ENCODE peak calls at places on chromosomes 7 and 10, in nine cellular contexts. K, P, Z, O, X, V, D, Q and J are unnamed samples. For H3K4me1, H3K9me3 and H3K36me3, the result is how much of the 10 kb centered on the place peaks cover.

GRCh38 chr10:3251172-3251571 is 78.6 kb upstream of the PITRM1 start:
- DNase-seq in V (no peak), O (no peak), Z (no peak), D (no peak), K (no peak), P (no peak), X (no peak), Q (no peak), J (no peak)

GRCh38 chr10:535051-535450 is 154.4 kb downstream of the DIP2C start:
- DNase-seq in P (no peak), X (no peak), O (no peak), Q (no peak), K (no peak), D (no peak), V (no peak), Z (no peak), J (no peak)

GRCh38 chr7:99184468-99185225 is 23.3 kb downstream of the KPNA7 start:
- DNase-seq in Q (no peak), X (no peak), V (no peak), K (no peak), D (no peak), P (no peak), Z (no peak), O (no peak), J (peak)

GRCh38 chr10:132698761-132699391 is 87.1 kb downstream of the NKX6-2 start:
- DNase-seq in V (peak), P (no peak), D (peak), O (no peak), X (no peak), K (no peak), Z (no peak), Q (no peak), J (no peak)

GRCh38 chr10:96017227-96017687 is 26.1 kb upstream of the CCNJ start:
- DNase-seq in Z (peak), O (peak), V (no peak), D (no peak), Q (no peak), K (peak), X (peak), P (peak), J (no peak)

GRCh38 chr10:113619401-113619800 is 44.4 kb downstream of the NRAP start:
- DNase-seq in V (no peak), Q (no peak), O (no peak), P (peak), Z (no peak), X (no peak), K (no peak), D (no peak), J (no peak)

GRCh38 chr7:150897502-150898474 is 45.5 kb downstream of the AOC1 start:
- DNase-seq in X (no peak), P (no peak), V (no peak), O (no peak), K (no peak), D (no peak), Z (no peak), Q (no peak), J (no peak)

GRCh38 chr10:119335671-119336353 is 128.4 kb downstream of the GRK5 start:
- DNase-seq in Z (peak), P (no peak), D (no peak), X (no peak), K (no peak), O (peak), V (no peak), Q (no peak), J (no peak)

GRCh38 chr7:26180792-26181198 is 19.8 kb downstream of the HNRNPA2B1 start:
- DNase-seq in K (no peak), V (no peak), Z (peak), X (no peak), D (no peak), Q (no peak), P (peak), O (no peak), J (no peak)

GRCh38 chr10:43231523-43232078 is 35.3 kb downstream of the RASGEF1A start:
- DNase-seq in P (no peak), O (no peak), D (peak), K (peak), Q (no peak), Z (no peak), X (no peak), V (peak), J (no peak)

GRCh38 chr10:70458329-70459060 is 17.0 kb upstream of the NODAL start:
- DNase-seq in V (peak), Z (peak), X (peak), K (no peak), Q (peak), D (peak), O (peak), P (peak), J (peak)

GRCh38 chr7:149854611-149855367 is 16.6 kb downstream of the ZNF862 start:
- DNase-seq in D (peak), K (no peak), P (peak), Q (peak), V (peak), O (peak), Z (peak), X (no peak), J (peak)

GRCh38 chr10:103254538-103255325 is 9.0 kb downstream of the RPEL1 start:
- DNase-seq in X (no peak), V (no peak), Q (no peak), K (no peak), O (no peak), D (no peak), P (no peak), Z (peak), J (no peak)

GRCh38 chr10:865257-865656 is 66.2 kb downstream of the LARP4B start:
- DNase-seq in O (no peak), V (no peak), Z (no peak), Q (no peak), X (no peak), K (no peak), D (no peak), P (no peak), J (no peak)

GRCh38 chr10:97081621-97082235 is 104.0 kb downstream of the SLIT1 start:
- DNase-seq in O (peak), P (peak), K (peak), X (peak), D (peak), V (peak), Q (peak), Z (peak), J (peak)

GRCh38 chr7:149489391-149490024 is 8.1 kb downstream of the ZNF746 start:
- DNase-seq in X (no peak), O (no peak), Q (no peak), Z (no peak), K (no peak), V (no peak), D (no peak), P (no peak), J (no peak)

GRCh38 chr10:69731184-69731583 is 70.5 kb upstream of the COL13A1 start:
- DNase-seq in P (no peak), D (no peak), K (no peak), Z (peak), Q (no peak), X (no peak), O (peak), V (peak), J (no peak)

GRCh38 chr10:58180633-58181032 is 87.1 kb downstream of the IPMK start:
- DNase-seq in K (no peak), Z (peak), O (no peak), X (no peak), V (no peak), P (no peak), D (no peak), Q (no peak), J (no peak)

GRCh38 chr10:117734626-117735405 is 192.3 kb downstream of the EMX2 start:
- DNase-seq in D (no peak), Z (no peak), X (peak), O (no peak), P (no peak), K (no peak), V (no peak), Q (no peak), J (no peak)

GRCh38 chr7:122790132-122790531 is 87.4 kb upstream of the RNF148 start:
- DNase-seq in O (no peak), V (no peak), X (no peak), K (no peak), Z (peak), P (no peak), Q (no peak), D (no peak), J (no peak)

GRCh38 chr7:71442492-71443196 is 310.7 kb downstream of the GALNT17 start:
- DNase-seq in D (no peak), Q (no peak), P (no peak), V (no peak), K (no peak), Z (no peak), O (no peak), X (no peak), J (no peak)

GRCh38 chr10:122013311-122013780 is 24.4 kb downstream of the TACC2 start:
- DNase-seq in X (no peak), V (no peak), Q (peak), Z (no peak), K (no peak), O (no peak), P (peak), D (no peak), J (no peak)

GRCh38 chr7:42661312-42661711 is 250.6 kb downstream of the C7orf25 start:
- DNase-seq in V (no peak), K (no peak), Q (no peak), Z (peak), P (no peak), D (no peak), X (no peak), O (peak), J (no peak)

GRCh38 chr7:131071786-131072504 is 255.7 kb upstream of the MKLN1 start:
- DNase-seq in Z (peak), P (peak), K (no peak), O (peak), Q (no peak), V (no peak), D (no peak), X (no peak), J (peak)

GRCh38 chr7:131068604-131069021 is 259.1 kb upstream of the MKLN1 start:
- DNase-seq in V (no peak), K (no peak), Z (peak), X (no peak), D (no peak), Q (no peak), O (peak), P (no peak), J (no peak)

GRCh38 chr7:131066635-131067034 is 261.0 kb upstream of the MKLN1 start:
- DNase-seq in P (no peak), D (no peak), V (no peak), Q (no peak), Z (peak), K (no peak), X (no peak), O (peak), J (no peak)

GRCh38 chr7:131072505-131073091 is 255.1 kb upstream of the MKLN1 start:
- DNase-seq in P (no peak), Q (no peak), Z (peak), V (no peak), K (no peak), D (no peak), X (no peak), O (peak), J (no peak)

GRCh38 chr7:131067220-131067619 is 260.5 kb upstream of the MKLN1 start:
- DNase-seq in Z (peak), X (no peak), V (no peak), Q (no peak), K (no peak), P (no peak), D (no peak), O (peak), J (no peak)
- H3K4me1 ChIP-seq in Z (under half), X (under half), V (under half), Q (half or more), K (half or more), P (under half), D (half or more), O (under half), J (under half)

DNA sequence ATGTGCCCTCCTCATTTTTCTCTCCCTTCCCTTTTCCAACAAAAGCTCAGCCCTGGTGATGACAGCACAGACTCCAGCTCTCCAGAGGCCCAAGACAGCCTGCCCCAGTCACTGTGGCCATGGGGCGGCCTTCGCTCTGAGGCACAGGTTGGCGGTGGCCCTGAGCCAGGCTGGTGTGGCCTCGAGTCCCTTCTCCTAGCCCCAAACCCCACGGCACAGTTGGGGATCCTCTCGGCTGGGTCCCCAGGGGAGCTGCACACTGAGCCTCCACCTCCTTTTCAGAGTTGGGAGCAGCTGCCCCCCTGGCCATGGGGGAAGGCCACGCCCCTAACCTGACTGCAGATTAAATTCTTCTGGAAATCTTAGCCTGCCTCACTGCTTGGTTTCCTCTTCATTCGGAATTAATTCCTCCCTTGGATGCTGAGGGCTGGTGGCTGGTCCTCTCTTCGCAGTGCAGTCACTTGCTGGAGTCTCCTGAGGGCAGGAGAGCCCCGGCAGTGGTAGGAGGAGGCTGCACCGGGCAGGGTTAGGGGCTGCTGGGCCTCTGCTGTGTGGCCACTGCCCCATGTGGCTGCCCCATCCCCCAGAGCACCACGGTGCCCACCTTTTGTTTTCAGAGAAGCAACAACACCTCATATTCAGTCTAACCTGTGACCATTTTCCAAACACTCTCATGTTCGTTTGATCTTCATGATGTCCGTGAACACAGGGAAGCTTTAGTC is 426.6 kb downstream of the DNAJB6 start:
- DNase-seq in D (no peak), V (no peak), Q (no peak), Z (no peak), K (no peak), P (no peak), O (no peak), X (no peak), J (no peak)
- H3K9me3 ChIP-seq in D (under half), V (under half), Q (under half), Z (under half), K (under half), P (under half), O (under half), X (under half), J (under half)

DNA sequence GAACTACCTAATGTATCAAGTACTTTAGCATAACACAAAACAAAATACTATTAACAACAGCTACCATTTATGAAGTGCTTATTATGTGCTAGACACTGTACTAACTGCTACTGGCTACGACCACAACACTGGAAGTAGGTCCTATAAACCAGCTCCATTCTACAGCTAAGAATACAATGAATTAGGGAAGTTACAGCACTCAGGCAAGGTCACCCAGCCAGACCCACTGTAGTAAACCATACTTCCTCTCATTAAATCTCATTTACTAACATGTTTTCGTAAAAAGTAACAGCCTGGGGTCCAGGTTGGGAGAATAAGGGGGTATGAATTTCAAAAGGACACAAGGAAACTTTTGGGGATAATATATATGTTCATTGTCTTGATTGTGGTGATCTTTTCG is 25.4 kb downstream of the NAPEPLD start:
- DNase-seq in D (no peak), V (no peak), Q (no peak), O (no peak), K (no peak), P (no peak), Z (no peak), X (no peak), J (no peak)
- H3K36me3 ChIP-seq in D (half or more), V (under half), Q (half or more), O (under half), K (under half), P (under half), Z (under half), X (half or more), J (under half)

GRCh38 chr10:34356463-34356862 is 458.6 kb downstream of the PARD3 start:
- DNase-seq in O (no peak), X (no peak), P (no peak), D (no peak), V (no peak), Z (no peak), Q (no peak), K (no peak), J (no peak)

GRCh38 chr10:34348917-34349509 is 466.1 kb downstream of the PARD3 start:
- DNase-seq in Z (no peak), P (no peak), K (no peak), X (no peak), O (no peak), D (no peak), V (no peak), Q (no peak), J (no peak)

GRCh38 chr10:34345383-34345782 is 469.7 kb downstream of the PARD3 start:
- DNase-seq in P (no peak), V (no peak), O (no peak), D (no peak), Q (no peak), Z (no peak), K (no peak), X (no peak), J (no peak)

GRCh38 chr10:34346516-34347150 is 468.5 kb downstream of the PARD3 start:
- DNase-seq in Z (no peak), V (no peak), D (no peak), O (peak), P (no peak), K (no peak), Q (no peak), X (no peak), J (no peak)

DNA sequence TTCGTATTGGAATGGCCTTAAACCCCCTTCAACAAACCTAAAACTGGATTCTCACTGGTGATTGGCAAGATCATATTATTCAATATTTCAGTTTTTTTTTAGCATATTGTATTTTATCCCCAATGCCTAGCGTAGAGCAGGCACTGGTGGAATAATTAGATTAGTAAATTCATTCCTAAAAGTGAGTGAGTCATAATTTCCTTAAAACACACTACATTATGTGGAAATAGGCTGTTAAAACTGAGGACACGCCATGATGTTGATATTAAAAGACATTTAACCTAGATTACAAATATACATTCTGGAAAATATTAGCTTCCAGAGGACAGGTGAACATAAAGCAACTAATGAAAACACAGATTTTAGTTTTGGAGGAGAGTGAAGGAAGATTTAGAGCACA is 463.9 kb downstream of the PARD3 start:
- DNase-seq in Z (peak), V (no peak), K (no peak), O (no peak), Q (no peak), P (no peak), D (no peak), X (no peak), J (no peak)
- H3K4me1 ChIP-seq in Z (under half), V (under half), K (under half), O (under half), Q (under half), P (under half), D (under half), X (under half), J (under half)

GRCh38 chr10:13306103-13306502 is 6.2 kb upstream of the PHYH start:
- DNase-seq in D (no peak), V (no peak), P (no peak), Z (no peak), K (no peak), X (no peak), O (no peak), Q (no peak), J (no peak)

GRCh38 chr10:13310518-13311176 is 10.8 kb upstream of the PHYH start:
- DNase-seq in O (no peak), V (no peak), D (no peak), Z (no peak), Q (no peak), X (no peak), K (no peak), P (no peak), J (no peak)

GRCh38 chr10:13311177-13311575 is 11.3 kb upstream of the PHYH start:
- DNase-seq in D (no peak), P (no peak), K (no peak), O (no peak), V (no peak), X (no peak), Q (no peak), Z (no peak), J (no peak)

DNA sequence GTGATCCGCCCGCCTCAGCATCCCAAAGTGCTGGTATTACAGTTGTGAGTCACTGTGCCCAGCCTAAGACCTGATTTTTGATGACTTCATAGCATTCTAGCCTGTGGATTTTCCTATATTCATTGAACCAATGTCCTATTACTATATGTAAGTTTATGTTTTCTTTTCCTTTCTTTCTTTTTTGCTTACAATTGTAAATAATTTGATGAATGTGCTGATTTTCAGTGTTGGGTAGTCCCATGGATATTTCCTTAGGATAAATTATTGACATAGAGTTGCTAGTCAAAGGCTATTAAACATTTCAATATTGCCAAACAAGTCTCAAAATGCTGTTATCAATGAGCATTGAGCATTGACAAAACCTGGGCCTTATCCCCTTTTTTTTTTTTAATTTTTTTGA is 9.9 kb upstream of the PHYH start:
- DNase-seq in Z (no peak), O (no peak), K (no peak), P (no peak), D (no peak), X (no peak), V (no peak), Q (no peak), J (no peak)
- H3K9me3 ChIP-seq in Z (under half), O (under half), K (under half), P (under half), D (under half), X (under half), V (under half), Q (under half), J (under half)

GRCh38 chr7:90830302-90830701 is 234.2 kb downstream of the CDK14 start:
- DNase-seq in Q (no peak), O (no peak), V (no peak), X (no peak), P (no peak), Z (no peak), K (no peak), D (no peak), J (no peak)

GRCh38 chr7:90824386-90825307 is 228.5 kb downstream of the CDK14 start:
- DNase-seq in Z (peak), X (no peak), K (no peak), P (no peak), O (no peak), Q (no peak), V (no peak), D (no peak), J (no peak)

GRCh38 chr7:90828601-90829000 is 232.5 kb downstream of the CDK14 start:
- DNase-seq in D (no peak), K (no peak), V (no peak), P (no peak), X (no peak), Q (no peak), Z (no peak), O (no peak), J (no peak)

GRCh38 chr7:90821961-90822620 is 226.0 kb downstream of the CDK14 start:
- DNase-seq in V (no peak), X (no peak), D (no peak), K (no peak), Z (no peak), P (no peak), O (no peak), Q (no peak), J (no peak)

DNA sequence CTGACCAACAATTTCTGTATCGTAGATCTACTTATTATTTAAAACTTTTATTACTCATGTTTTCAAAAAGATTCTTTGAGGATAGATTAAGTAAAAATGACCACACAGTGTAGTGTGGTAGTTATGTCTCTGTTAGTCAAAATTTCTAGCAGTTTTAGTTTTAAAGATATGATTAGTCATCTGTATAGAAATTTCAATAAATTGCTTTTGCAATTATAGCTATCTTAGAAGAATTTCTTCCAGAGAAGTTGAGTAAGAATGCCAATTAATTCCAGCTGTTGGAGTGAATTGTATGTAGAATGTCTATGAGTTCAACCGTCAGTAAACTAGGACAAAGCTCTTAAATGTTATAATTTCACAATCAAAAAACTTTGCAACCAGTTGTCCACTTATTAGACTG is 229.7 kb downstream of the CDK14 start:
- DNase-seq in D (no peak), O (no peak), P (no peak), Z (peak), X (no peak), V (no peak), K (no peak), Q (no peak), J (no peak)
- H3K36me3 ChIP-seq in D (under half), O (under half), P (under half), Z (under half), X (under half), V (under half), K (under half), Q (under half), J (under half)